ENCODE peak calls at places on chromosomes 4 and X, in four cellular contexts. I, W, A and J are unnamed samples.

GRCh38 chrX:130566028-130566683 is 164.4 kb downstream of the RBMX2 start:
- DNase-seq in W (no peak), I (no peak), A (no peak), J (no peak)

GRCh38 chrX:100447563-100448397 is 37.7 kb upstream of the PCDH19 start:
- DNase-seq in A (no peak), W (no peak), I (peak; percentile 38), J (no peak)

GRCh38 chr4:84258905-84259830 is 239.9 kb downstream of the NKX6-1 start:
- DNase-seq in I (no peak), A (no peak), W (no peak), J (peak; percentile 39)

GRCh38 chrX:124194209-124194608 is 138.3 kb upstream of the TEX13D start:
- DNase-seq in W (no peak), I (no peak), A (no peak), J (no peak)

GRCh38 chr4:53714377-53715140 is 123.3 kb upstream of the LNX1 start:
- DNase-seq in A (no peak), I (no peak), W (no peak), J (no peak)

GRCh38 chrX:41086627-41086932 is 1.3 kb downstream of the USP9X start:
- DNase-seq in A (peak; percentile 76), I (no peak), W (no peak), J (no peak)

GRCh38 chrX:83771664-83772063 is 89.3 kb upstream of the CYLC1 start:
- DNase-seq in A (no peak), W (no peak), I (no peak), J (no peak)

GRCh38 chr4:94595880-94596483 is 144.2 kb downstream of the PDLIM5 start:
- DNase-seq in I (no peak), A (no peak), W (no peak), J (no peak)

GRCh38 chrX:45006002-45006800 is 133.2 kb downstream of the KDM6A start:
- DNase-seq in I (no peak), W (no peak), A (no peak), J (no peak)

GRCh38 chr4:154049457-154050181 is 260.7 kb upstream of the SFRP2 start:
- DNase-seq in A (no peak), I (peak; percentile 10), W (no peak), J (no peak)

GRCh38 chr4:90833698-90834097 is 706.5 kb downstream of the CCSER1 start:
- DNase-seq in A (no peak), W (no peak), I (no peak), J (no peak)

GRCh38 chr4:143443728-143444127 is 69.8 kb upstream of the SMARCA5 start:
- DNase-seq in I (no peak), W (no peak), A (no peak), J (no peak)

GRCh38 chr4:45072981-45073380 is 346.6 kb upstream of the GNPDA2 start:
- DNase-seq in I (no peak), W (no peak), A (no peak), J (no peak)

GRCh38 chr4:107379054-107379869 is 340.8 kb downstream of the PAPSS1 start:
- DNase-seq in I (no peak), A (no peak), W (no peak), J (no peak)
- TF ChIP-seq CTCF in I (no peak), A (no peak), W (no peak), J (no peak)

DNA sequence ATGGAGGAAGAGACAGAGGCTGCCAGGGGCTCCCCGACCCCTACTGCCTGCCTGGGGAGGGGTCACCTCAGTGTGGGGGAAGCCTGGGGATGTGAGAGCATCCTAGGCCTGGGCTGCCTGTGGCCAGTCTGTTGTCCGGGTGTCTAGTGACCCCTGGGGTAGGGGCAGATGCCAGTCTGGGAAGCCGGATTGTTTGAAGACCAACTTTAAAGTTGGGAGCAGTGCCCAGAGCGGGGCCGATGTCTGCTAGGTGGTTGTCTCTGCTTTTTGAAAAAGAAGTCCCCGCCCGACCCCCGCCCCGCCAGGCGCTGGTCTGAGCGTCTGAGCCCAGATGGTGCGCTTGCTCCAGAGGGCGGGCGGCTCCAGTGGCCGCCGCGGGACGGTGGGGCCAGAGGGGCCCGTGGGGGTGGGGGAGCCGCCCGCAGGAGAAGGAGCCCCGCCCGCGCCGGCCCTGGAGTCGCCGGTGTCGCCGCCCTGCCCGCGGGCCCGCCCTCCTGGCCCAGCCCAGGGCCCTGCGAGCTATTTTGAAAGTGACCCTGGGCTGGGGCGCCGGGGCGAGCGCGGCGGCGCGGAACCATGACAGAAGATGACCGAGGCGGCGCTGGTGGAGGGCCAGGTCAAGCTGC is at the start of gene DOK7:
- DNase-seq in A (no peak), W (peak; percentile 69), I (no peak), J (no peak)
- H3K27me3 ChIP-seq in A (peaks cover 34% of the 10 kb centered on the region), W (peaks cover 42% of the 10 kb centered on the region), I (peaks cover 42% of the 10 kb centered on the region), J (no peaks in the 10 kb centered on the region)

GRCh38 chr4:48681856-48682255 is 98.2 kb downstream of the FRYL start:
- DNase-seq in A (no peak), I (no peak), W (no peak), J (peak; percentile 37)
- TF ChIP-seq CTCF in A (peak; percentile 50), I (peak; percentile 11), W (no peak), J (peak; percentile 43)

GRCh38 chr4:5710065-5710961 is 688 bp upstream of the EVC start:
- DNase-seq in W (no peak), I (no peak), A (no peak), J (no peak)

GRCh38 chr4:5706486-5707290 is 1.7 kb downstream of the EVC2 start:
- DNase-seq in W (no peak), I (no peak), A (no peak), J (no peak)

GRCh38 chr4:5708829-5709680 is 696 bp upstream of the EVC2 start:
- DNase-seq in A (no peak), W (no peak), I (no peak), J (no peak)

GRCh38 chr4:5707366-5708133 is 809 bp downstream of the EVC2 start:
- DNase-seq in W (no peak), A (no peak), I (no peak), J (peak; percentile 44)

GRCh38 chr4:5708171-5708828 is at the start of gene EVC2:
- DNase-seq in A (peak; percentile 84), W (peak; percentile 60), I (peak; percentile 58), J (peak; percentile 79)
- H3K27me3 ChIP-seq in A (no peaks in the 10 kb centered on the region), W (peaks cover 38% of the 10 kb centered on the region), I (peaks cover 48% of the 10 kb centered on the region), J (no peaks in the 10 kb centered on the region)

DNA sequence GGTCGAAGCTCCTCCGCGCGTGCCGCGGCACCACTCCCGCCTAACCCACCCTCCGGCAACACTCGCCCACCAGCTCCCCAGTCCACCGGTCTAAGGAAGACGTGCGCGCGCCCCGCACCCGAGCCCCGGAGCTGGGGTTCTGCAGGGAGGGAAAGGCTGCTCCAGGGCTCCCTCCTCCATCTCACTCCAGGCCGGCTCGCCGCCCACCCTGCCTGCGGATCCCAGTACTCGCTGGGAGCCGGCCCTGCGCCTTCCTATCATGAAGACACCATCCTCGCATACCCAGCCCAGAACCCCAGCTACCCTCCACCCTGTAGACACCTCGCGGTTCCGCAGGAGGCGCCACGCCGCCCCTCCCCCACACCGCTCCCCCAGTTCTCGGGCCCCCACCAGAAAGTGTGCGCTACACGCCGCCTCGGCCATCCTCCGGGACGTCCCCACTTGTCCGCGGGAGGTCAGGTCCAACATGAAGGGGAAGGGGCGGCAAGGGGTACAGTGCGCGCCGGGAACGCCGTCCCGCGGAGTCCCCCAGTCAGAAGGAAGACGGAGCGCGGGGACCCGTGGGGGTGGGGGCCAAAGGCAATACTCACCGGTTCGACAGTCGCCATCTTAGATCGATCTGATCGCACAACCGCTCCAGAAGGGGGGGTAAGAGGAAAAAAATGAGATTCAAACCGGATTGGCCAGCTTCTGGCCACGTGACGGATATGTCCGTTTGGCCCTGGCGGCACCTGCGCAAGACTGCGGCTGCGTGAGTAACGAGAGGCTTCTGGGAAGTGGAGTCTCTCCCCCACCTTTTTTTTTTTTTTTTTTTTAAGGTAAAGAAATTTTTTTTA is at the start of gene EIF4E:
- DNase-seq in I (peak; percentile 98), W (peak; percentile 98), A (peak; percentile 99), J (peak; percentile 93)
- TF ChIP-seq CTCF in I (peak; percentile 8), W (no peak), A (peak; percentile 31), J (peak; percentile 36)

GRCh38 chr4:8877780-8878040 is 6.1 kb upstream of the HMX1 start:
- DNase-seq in A (no peak), I (no peak), W (no peak), J (no peak)
- H3K27me3 ChIP-seq in A (peaks cover 66% of the 10 kb centered on the region), I (peaks cover 77% of the 10 kb centered on the region), W (peaks cover 100% of the 10 kb centered on the region), J (no peaks in the 10 kb centered on the region)

GRCh38 chr4:3402409-3403103 is 39.2 kb upstream of the HGFAC start:
- DNase-seq in I (no peak), A (peak; percentile 63), W (no peak), J (no peak)

GRCh38 chr4:3401436-3402171 is 40.2 kb upstream of the HGFAC start:
- DNase-seq in W (no peak), I (no peak), A (peak; percentile 42), J (no peak)

GRCh38 chr4:3396611-3397010 is 45.2 kb upstream of the HGFAC start:
- DNase-seq in A (no peak), I (no peak), W (no peak), J (no peak)

GRCh38 chr4:3397128-3397527 is 44.6 kb upstream of the HGFAC start:
- DNase-seq in I (no peak), W (no peak), A (no peak), J (no peak)

GRCh38 chr4:3399277-3400194 is 42.2 kb upstream of the HGFAC start:
- DNase-seq in W (no peak), I (no peak), A (no peak), J (no peak)
- TF ChIP-seq CTCF in W (no peak), I (no peak), A (no peak), J (no peak)

DNA sequence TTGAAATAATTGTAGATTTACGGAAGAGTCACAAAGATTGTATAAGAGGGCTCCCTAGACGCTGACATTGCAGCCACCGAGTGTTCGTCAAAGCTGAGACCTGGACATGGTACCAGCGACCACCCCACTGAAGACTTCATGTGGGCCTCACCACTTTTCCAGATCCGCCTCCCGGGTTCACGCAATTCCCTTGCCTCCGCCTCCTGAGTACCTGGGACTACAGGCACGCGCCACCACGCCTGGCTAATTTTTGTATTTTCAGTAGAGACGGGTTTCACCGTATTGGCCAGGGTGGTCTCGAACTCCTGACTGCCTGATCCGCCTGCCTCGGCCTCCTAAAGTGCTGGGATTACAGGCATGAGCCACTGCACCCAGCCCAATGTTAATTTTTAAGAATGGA is 29.7 kb downstream of the CPLX1 start:
- DNase-seq in I (no peak), A (no peak), W (no peak), J (no peak)
- H3K27me3 ChIP-seq in I (peaks cover 54% of the 10 kb centered on the region), A (peaks cover 49% of the 10 kb centered on the region), W (peaks cover 70% of the 10 kb centered on the region), J (no peaks in the 10 kb centered on the region)